ENCODE peak calls at places on chromosomes 3 and 15, in five cellular contexts. Y, W, A, V and E are unnamed samples.

GRCh38 chr15:83404143-83404542 is 43.0 kb upstream of the SH3GL3 start:
- DNase-seq in W (no peak), Y (no peak), V (no peak), A (no peak), E (no peak)

GRCh38 chr3:13077431-13078157 is 4.4 kb upstream of the IQSEC1 start:
- DNase-seq in Y (no peak), V (no peak), W (no peak), A (no peak), E (no peak)

GRCh38 chr3:125959317-125960065 is 9.5 kb upstream of the ROPN1B start:
- DNase-seq in V (no peak), W (no peak), Y (no peak), A (no peak), E (no peak)

GRCh38 chr3:111979689-111980025 is 831 bp downstream of the ABHD10 start:
- DNase-seq in Y (no peak), V (no peak), A (no peak), W (no peak), E (no peak)

GRCh38 chr3:60652829-60653228 is 598.4 kb downstream of the FHIT start:
- DNase-seq in W (no peak), A (no peak), Y (no peak), V (peak), E (no peak)

GRCh38 chr3:31937225-31937624 is 43.8 kb downstream of the OSBPL10 start:
- DNase-seq in W (no peak), V (no peak), A (no peak), Y (no peak), E (no peak)

GRCh38 chr3:64687781-64688515 is at the start of gene ADAMTS9:
- DNase-seq in A (peak), V (no peak), W (no peak), Y (peak), E (no peak)

GRCh38 chr15:40941528-40942336 is 11.5 kb upstream of the CHAC1 start:
- DNase-seq in Y (peak), A (peak), V (no peak), W (peak), E (no peak)

GRCh38 chr15:78404125-78404524 is 33.9 kb upstream of the IREB2 start:
- DNase-seq in W (no peak), V (no peak), A (no peak), Y (no peak), E (no peak)

GRCh38 chr15:67755936-67756335 is 69.4 kb upstream of the SKOR1 start:
- DNase-seq in W (no peak), Y (no peak), A (no peak), V (no peak), E (no peak)

GRCh38 chr15:77541421-77542181 is 91.1 kb downstream of the LINGO1 start:
- DNase-seq in W (no peak), Y (no peak), A (no peak), V (no peak), E (no peak)

GRCh38 chr15:25892126-25892525 is 29.0 kb upstream of the ATP10A start:
- DNase-seq in W (no peak), V (no peak), A (no peak), Y (no peak), E (no peak)

GRCh38 chr3:169044341-169045113 is 619.0 kb downstream of the MECOM start:
- DNase-seq in Y (no peak), A (no peak), V (no peak), W (no peak), E (no peak)

GRCh38 chr15:39919740-39920509 is at the start of gene GPR176:
- DNase-seq in W (no peak), V (no peak), Y (peak), A (no peak), E (peak)

GRCh38 chr3:138296639-138297038 is 33.0 kb downstream of the NME9 start:
- DNase-seq in V (no peak), W (no peak), A (no peak), Y (no peak), E (no peak)

GRCh38 chr15:63917588-63918316 is 84.0 kb upstream of the HERC1 start:
- DNase-seq in Y (no peak), W (no peak), A (no peak), V (no peak), E (no peak)

GRCh38 chr3:187191271-187191670 is 6.0 kb upstream of the RTP1 start:
- DNase-seq in A (no peak), V (no peak), W (no peak), Y (no peak), E (no peak)

GRCh38 chr3:56758539-56758981 is 43.2 kb downstream of the ARHGEF3 start:
- DNase-seq in Y (peak), W (peak), V (peak), A (no peak), E (no peak)

GRCh38 chr3:44104668-44105321 is 136.9 kb upstream of the TOPAZ1 start:
- DNase-seq in V (peak), A (no peak), W (no peak), Y (peak), E (no peak)

GRCh38 chr15:89690276-89691218 is at the start of the genes PEX11A and WDR93:
- DNase-seq in A (no peak), W (peak), Y (peak), V (peak), E (peak)

GRCh38 chr3:59908280-59908679 is 858.5 kb upstream of the CFAP20DC start:
- DNase-seq in V (no peak), A (no peak), Y (no peak), W (no peak), E (no peak)

GRCh38 chr3:9782777-9783176 is 9.5 kb downstream of the TADA3 start:
- DNase-seq in Y (peak), W (no peak), A (no peak), V (no peak), E (no peak)

GRCh38 chr15:48086162-48086561 is 34.6 kb upstream of the SLC24A5 start:
- DNase-seq in W (no peak), V (no peak), Y (no peak), A (no peak), E (no peak)

GRCh38 chr15:36591534-36592411 is 12.3 kb downstream of the CDIN1 start:
- DNase-seq in W (no peak), Y (peak), V (no peak), A (no peak), E (no peak)

GRCh38 chr3:195240171-195240701 is 30.7 kb downstream of the XXYLT1 start:
- DNase-seq in Y (no peak), V (no peak), A (no peak), W (peak), E (peak)
- TF ChIP-seq KDM1A in Y (no peak), V (no peak), A (no peak), W (no peak), E (no peak)

GRCh38 chr3:55616803-55617202 is 129.7 kb upstream of the WNT5A start:
- DNase-seq in V (no peak), Y (no peak), W (no peak), A (no peak), E (no peak)

GRCh38 chr3:55619186-55619808 is 132.2 kb upstream of the WNT5A start:
- DNase-seq in V (no peak), A (no peak), Y (no peak), W (no peak), E (no peak)

GRCh38 chr3:55615694-55616310 is 128.7 kb upstream of the WNT5A start:
- DNase-seq in Y (no peak), A (no peak), W (no peak), V (no peak), E (peak)

GRCh38 chr3:55615039-55615693 is 128.1 kb upstream of the WNT5A start:
- DNase-seq in W (no peak), V (no peak), A (no peak), Y (no peak), E (no peak)

DNA sequence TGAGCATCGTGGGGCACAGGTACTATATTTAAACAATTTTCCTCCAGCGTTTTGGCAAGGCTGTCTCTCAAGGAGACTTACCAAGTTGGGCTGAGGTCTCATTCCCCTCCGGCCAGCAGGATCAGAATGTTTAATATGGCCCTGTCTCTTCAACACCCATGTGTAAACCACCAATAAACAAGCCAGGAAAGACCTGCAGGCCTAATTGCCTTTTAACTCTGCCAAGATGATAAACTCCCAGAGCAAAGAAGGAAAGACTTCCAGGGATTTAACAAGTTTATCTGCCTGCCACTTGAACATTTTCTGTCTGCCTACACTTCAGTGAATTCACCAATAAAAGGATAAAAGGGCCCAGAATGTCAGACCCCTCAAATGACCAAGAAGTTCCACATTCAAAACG is 130.3 kb upstream of the WNT5A start:
- DNase-seq in Y (no peak), A (no peak), V (no peak), W (no peak), E (no peak)
- TF ChIP-seq KDM1A in Y (no peak), A (no peak), V (no peak), W (no peak), E (no peak)

DNA sequence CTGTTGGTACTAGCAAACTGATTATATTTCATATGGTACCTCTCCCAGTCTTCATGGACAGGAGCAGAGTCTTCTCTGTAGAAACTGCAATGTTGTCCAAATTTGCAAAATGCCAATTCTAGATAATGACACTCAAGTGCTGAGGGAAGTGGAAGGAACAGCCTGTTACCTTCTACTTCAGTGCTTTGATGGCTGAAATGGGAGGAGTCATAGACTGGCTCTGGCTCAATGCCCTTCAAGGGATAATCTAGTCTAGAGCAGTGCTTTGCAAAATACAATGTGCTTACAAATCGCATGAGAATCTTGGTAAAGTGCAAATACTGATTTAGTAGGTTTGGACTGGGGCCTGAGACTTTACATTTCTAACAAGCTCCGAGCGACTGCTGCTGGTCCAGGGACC is 51.7 kb upstream of the ACP3 start:
- DNase-seq in A (no peak), Y (no peak), W (no peak), V (no peak), E (no peak)
- TF ChIP-seq KDM1A in A (no peak), Y (no peak), W (no peak), V (no peak), E (no peak)

GRCh38 chr3:46925585-46925934 is 48.0 kb downstream of the PTH1R start:
- DNase-seq in V (no peak), A (no peak), Y (no peak), W (no peak), E (no peak)

GRCh38 chr3:46922426-46922825 is 44.9 kb downstream of the PTH1R start:
- DNase-seq in W (no peak), Y (no peak), A (no peak), V (no peak), E (no peak)

GRCh38 chr3:46922871-46923558 is 45.5 kb downstream of the PTH1R start:
- DNase-seq in V (no peak), Y (no peak), W (no peak), A (no peak), E (no peak)

GRCh38 chr3:46924921-46925584 is 47.5 kb downstream of the PTH1R start:
- DNase-seq in A (no peak), W (no peak), V (no peak), Y (no peak), E (no peak)

DNA sequence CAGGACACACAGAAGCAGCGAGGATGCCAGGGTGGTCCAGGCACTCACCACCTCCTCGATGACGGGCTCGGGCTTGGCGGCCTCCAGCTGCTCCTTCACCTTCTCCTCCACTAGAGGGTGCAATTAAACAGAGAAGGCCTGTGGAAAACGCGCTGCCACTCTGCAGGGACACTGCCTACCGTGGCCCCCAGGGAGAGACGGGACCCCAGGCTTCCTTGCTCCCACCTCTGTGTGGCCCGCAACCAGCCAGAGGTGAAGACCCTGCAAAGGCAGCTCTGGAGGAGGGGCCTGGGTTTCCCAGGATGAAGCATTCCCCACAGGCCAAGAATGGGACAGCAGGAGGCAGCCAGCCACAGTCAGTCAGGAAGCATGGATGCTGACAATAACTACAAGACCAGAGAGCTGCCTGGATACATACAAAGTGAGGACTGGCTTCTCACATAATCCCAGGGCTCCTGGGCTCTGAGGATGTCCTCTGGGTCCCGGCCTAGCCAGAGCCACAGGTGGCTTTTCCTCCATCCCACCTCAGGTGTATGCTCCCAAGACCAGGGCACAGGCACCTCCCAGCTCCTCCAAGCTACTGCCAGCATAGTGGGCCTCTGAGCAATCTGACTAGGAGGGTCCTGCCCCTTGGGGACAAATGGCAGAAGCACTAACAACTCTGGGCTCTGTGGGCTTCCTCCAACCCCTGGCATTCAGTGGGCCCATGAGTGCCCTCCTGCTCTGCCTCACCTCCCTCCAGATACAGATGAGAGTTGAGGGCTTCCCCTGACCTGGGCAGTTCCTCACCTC is 46.2 kb downstream of the PTH1R start:
- DNase-seq in V (no peak), W (peak), Y (peak), A (peak), E (no peak)
- TF ChIP-seq KDM1A in V (no peak), W (no peak), Y (no peak), A (no peak), E (no peak)

GRCh38 chr3:196047391-196048030 is 34.4 kb downstream of the TFRC start:
- DNase-seq in Y (no peak), V (no peak), A (no peak), W (no peak), E (no peak)

GRCh38 chr3:196048922-196049566 is 32.8 kb downstream of the TFRC start:
- DNase-seq in V (no peak), Y (no peak), W (no peak), A (no peak), E (no peak)

GRCh38 chr3:196049567-196050122 is 32.2 kb downstream of the TFRC start:
- DNase-seq in Y (no peak), A (no peak), W (no peak), V (no peak), E (no peak)

GRCh38 chr3:196042673-196043072 is 39.2 kb downstream of the TFRC start:
- DNase-seq in W (no peak), V (no peak), Y (no peak), A (no peak), E (no peak)

GRCh38 chr3:196044513-196044912 is 37.4 kb downstream of the TFRC start:
- DNase-seq in A (no peak), Y (no peak), V (no peak), W (no peak), E (no peak)
- TF ChIP-seq KDM1A in A (no peak), Y (no peak), V (no peak), W (no peak), E (no peak)

DNA sequence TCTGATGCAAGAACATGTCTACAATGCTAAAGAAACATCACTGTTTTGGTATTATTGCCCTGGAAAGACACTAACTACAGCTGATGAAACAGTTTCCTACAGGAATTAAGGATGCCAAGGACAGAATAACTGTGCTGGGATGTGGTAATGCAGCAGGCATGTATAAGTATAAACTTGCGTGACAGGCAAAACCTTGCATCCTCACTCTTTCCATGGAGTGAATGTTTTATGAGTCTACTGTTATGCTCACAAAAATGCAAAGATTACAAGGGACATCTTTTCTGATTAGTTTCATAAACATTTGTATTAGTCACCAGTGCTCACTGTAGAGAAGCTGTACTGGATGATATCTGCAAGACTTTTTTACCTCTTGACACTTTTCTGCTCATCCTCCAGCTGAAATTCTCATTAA is 143.6 kb downstream of the NAALADL2 start:
- DNase-seq in V (no peak), A (no peak), W (no peak), Y (no peak), E (no peak)
- TF ChIP-seq KDM1A in V (no peak), A (no peak), W (no peak), Y (no peak), E (no peak)

DNA sequence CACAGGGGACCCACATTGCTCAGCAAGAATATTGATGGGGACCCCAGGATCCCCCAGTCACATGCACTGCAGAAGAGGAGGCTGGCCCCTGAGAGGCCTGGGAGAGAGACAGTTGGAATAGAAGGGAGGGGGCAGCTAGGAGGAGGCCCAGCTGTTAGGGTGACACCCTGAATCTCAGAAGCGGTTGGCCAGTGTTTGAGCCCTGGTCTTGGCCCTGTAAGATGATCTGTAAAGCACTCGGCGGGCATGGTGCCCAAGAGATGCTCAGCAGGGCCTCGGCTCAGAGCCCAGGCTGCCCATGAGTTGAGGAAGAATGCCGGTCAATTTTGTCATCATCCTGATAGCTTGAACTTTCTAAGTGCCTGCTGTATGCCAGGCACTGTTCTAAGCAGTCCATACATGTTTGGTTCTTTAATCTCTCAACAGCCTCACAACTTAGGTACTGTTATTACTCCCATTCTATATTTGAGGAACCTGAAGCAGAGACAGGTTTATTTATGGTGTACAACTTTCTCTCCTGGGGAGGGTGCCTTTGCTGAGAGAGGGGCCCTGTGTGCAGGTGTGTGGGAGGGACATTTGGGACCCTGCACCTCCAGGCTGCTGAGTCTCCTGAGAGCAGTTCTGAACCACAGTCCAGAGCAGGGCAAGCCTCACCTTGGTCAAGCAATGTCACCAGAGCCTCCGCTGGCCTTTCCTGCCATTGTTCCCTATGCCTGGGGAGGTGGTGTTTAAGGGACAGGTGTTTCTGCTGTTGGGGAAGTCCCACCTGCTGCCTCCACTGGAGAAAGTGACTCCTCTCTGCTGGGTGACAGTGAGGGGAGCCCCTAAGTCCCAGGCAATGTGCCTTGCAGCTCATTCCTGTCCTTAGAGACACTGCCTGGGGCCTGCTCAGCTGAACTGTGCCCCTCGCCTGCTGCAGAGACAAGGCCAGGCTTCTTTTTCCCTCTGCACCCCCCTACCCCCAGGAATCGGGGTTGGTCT is 26.0 kb downstream of the SLC6A6 start:
- DNase-seq in A (no peak), Y (no peak), V (no peak), W (no peak), E (no peak)
- TF ChIP-seq KDM1A in A (no peak), Y (no peak), V (no peak), W (no peak), E (no peak)

GRCh38 chr3:133820129-133820528 is 14.5 kb downstream of the SRPRB start:
- DNase-seq in V (no peak), W (no peak), A (no peak), Y (no peak), E (no peak)

GRCh38 chr3:133824961-133825485 is 19.4 kb downstream of the SRPRB start:
- DNase-seq in V (no peak), A (no peak), Y (no peak), W (no peak), E (peak)

GRCh38 chr3:133820889-133821675 is 15.5 kb downstream of the SRPRB start:
- DNase-seq in V (no peak), Y (no peak), W (no peak), A (no peak), E (no peak)

GRCh38 chr3:133825969-133826727 is 20.5 kb downstream of the SRPRB start:
- DNase-seq in Y (no peak), A (no peak), V (no peak), W (no peak), E (peak)

GRCh38 chr3:133821767-133822638 is 16.4 kb downstream of the SRPRB start:
- DNase-seq in A (peak), V (no peak), W (peak), Y (no peak), E (peak)
- TF ChIP-seq KDM1A in A (no peak), V (no peak), W (no peak), Y (no peak), E (no peak)